ENCODE peak calls at places on chromosomes 13 and 19, in seven cellular contexts. W is effector CD8-positive, alpha-beta T cell; H is C1 segment of cervical spinal cord; O is iris pigment epithelial cell; B is cortex of kidney; J is ACHN; Q is Ammon's horn. S is an unnamed sample.
A peak's percentile ranks its signal among the peaks of the same experiment; 100 is the strongest.

GRCh38 chr13:90869580-90869979 is 477.9 kb upstream of the MIR17HG start:
- DNase-seq in W (no peak), H (no peak), O (no peak), B (no peak), J (no peak), Q (no peak), S (no peak)

GRCh38 chr19:658059-658839 is 4.8 kb downstream of the RNF126 start:
- DNase-seq in W (no peak), H (no peak), O (no peak), B (no peak), J (no peak), Q (no peak), S (no peak)

GRCh38 chr19:4929186-4929585 is 19.9 kb downstream of the UHRF1 start:
- DNase-seq in W (no peak), H (no peak), O (peak; percentile 77), B (no peak), J (no peak), Q (no peak), S (no peak)

GRCh38 chr13:34678154-34678553 is 263.9 kb upstream of the NBEA start:
- DNase-seq in W (no peak), H (no peak), O (peak; percentile 63), B (no peak), J (no peak), Q (no peak), S (no peak)

GRCh38 chr13:41756198-41756885 is 204.6 kb downstream of the VWA8 start:
- DNase-seq in W (no peak), H (no peak), O (no peak), B (no peak), J (no peak), Q (no peak), S (no peak)

GRCh38 chr13:108486096-108486495 is 143.3 kb upstream of the MYO16 start:
- DNase-seq in W (no peak), H (no peak), O (no peak), B (no peak), J (no peak), Q (no peak), S (no peak)

GRCh38 chr19:41668315-41668714 is 19.8 kb downstream of the CEACAM7 start:
- DNase-seq in W (no peak), H (no peak), O (no peak), B (no peak), J (no peak), Q (no peak), S (no peak)

GRCh38 chr19:4267101-4267900 is 11.8 kb upstream of the SHD start:
- DNase-seq in W (peak; percentile 60), H (no peak), O (peak; percentile 24), B (no peak), J (peak; percentile 70), Q (no peak), S (no peak)

GRCh38 chr13:94950303-94950702 is 238.0 kb upstream of the SOX21 start:
- DNase-seq in W (no peak), H (peak; percentile 4), O (no peak), B (no peak), J (no peak), Q (peak; percentile 51), S (no peak)

GRCh38 chr19:37997911-37998344 is 90.9 kb downstream of the SIPA1L3 start:
- DNase-seq in W (no peak), H (no peak), O (peak; percentile 94), B (no peak), J (peak; percentile 81), Q (no peak), S (no peak)

GRCh38 chr19:48253999-48254398 is 1.7 kb downstream of the CARD8 start:
- DNase-seq in W (no peak), H (no peak), O (no peak), B (no peak), J (no peak), Q (no peak), S (no peak)

GRCh38 chr19:41785653-41786052 is 10.7 kb upstream of the CEACAM3 start:
- DNase-seq in W (peak; percentile 59), H (no peak), O (peak; percentile 70), B (no peak), J (peak; percentile 55), Q (peak; percentile 67), S (peak; percentile 62)

GRCh38 chr13:31725841-31726240 is 13.5 kb upstream of the RXFP2 start:
- DNase-seq in W (no peak), H (no peak), O (no peak), B (no peak), J (no peak), Q (no peak), S (no peak)

GRCh38 chr13:38090913-38091312 is 221.3 kb upstream of the TRPC4 start:
- DNase-seq in W (no peak), H (no peak), O (no peak), B (no peak), J (no peak), Q (no peak), S (no peak)

GRCh38 chr13:99041337-99041736 is 63.5 kb upstream of the DOCK9 start:
- DNase-seq in W (no peak), H (no peak), O (no peak), B (no peak), J (no peak), Q (no peak), S (no peak)

GRCh38 chr19:51324082-51324481 is 12.6 kb downstream of the IGLON5 start:
- DNase-seq in W (no peak), H (no peak), O (no peak), B (no peak), J (no peak), Q (no peak), S (no peak)

GRCh38 chr19:30163663-30164062 is 208.5 kb upstream of the ZNF536 start:
- DNase-seq in W (no peak), H (no peak), O (no peak), B (no peak), J (no peak), Q (no peak), S (no peak)

GRCh38 chr13:48265217-48265815 is 32.3 kb downstream of the ITM2B start:
- DNase-seq in W (no peak), H (no peak), O (no peak), B (no peak), J (no peak), Q (no peak), S (peak; percentile 36)

GRCh38 chr13:51803018-51803417 is 945 bp downstream of the DHRS12 start:
- DNase-seq in W (no peak), H (no peak), O (no peak), B (no peak), J (no peak), Q (no peak), S (no peak)

GRCh38 chr13:44431150-44431549 is 57.5 kb downstream of the SERP2 start:
- DNase-seq in W (no peak), H (no peak), O (no peak), B (no peak), J (no peak), Q (no peak), S (no peak)

GRCh38 chr13:46386996-46387851 is at the start of gene RUBCNL:
- DNase-seq in W (no peak), H (peak; percentile 48), O (no peak), B (no peak), J (peak; percentile 10), Q (peak; percentile 66), S (no peak)

GRCh38 chr13:101554420-101555125 is 102.1 kb downstream of the ITGBL1 start:
- DNase-seq in W (no peak), H (no peak), O (no peak), B (no peak), J (no peak), Q (no peak), S (no peak)

GRCh38 chr19:47110521-47111080 is 3.0 kb downstream of the ZC3H4 start:
- DNase-seq in W (peak; percentile 11), H (no peak), O (no peak), B (no peak), J (no peak), Q (no peak), S (no peak)

GRCh38 chr19:57280165-57280912 is at the start of gene ZNF460:
- DNase-seq in W (peak; percentile 92), H (peak; percentile 91), O (peak; percentile 97), B (peak; percentile 85), J (peak; percentile 94), Q (peak; percentile 98), S (peak; percentile 94)

GRCh38 chr13:79018166-79018565 is 359.2 kb upstream of the OBI1 start:
- DNase-seq in W (no peak), H (no peak), O (no peak), B (no peak), J (no peak), Q (no peak), S (no peak)

GRCh38 chr19:49212302-49212701 is 54.7 kb downstream of the TRPM4 start:
- DNase-seq in W (no peak), H (no peak), O (peak; percentile 41), B (no peak), J (no peak), Q (no peak), S (no peak)

GRCh38 chr19:47109177-47109540 is 4.4 kb downstream of the ZC3H4 start:
- DNase-seq in W (no peak), H (no peak), O (no peak), B (no peak), J (no peak), Q (no peak), S (no peak)

GRCh38 chr13:48263196-48263595 is 30.2 kb downstream of the ITM2B start:
- DNase-seq in W (no peak), H (no peak), O (no peak), B (no peak), J (peak; percentile 13), Q (no peak), S (no peak)

GRCh38 chr19:13013649-13014048 is 18.4 kb downstream of the NFIX start:
- DNase-seq in W (no peak), H (no peak), O (no peak), B (no peak), J (no peak), Q (no peak), S (no peak)

GRCh38 chr13:106433066-106433465 is 102.4 kb downstream of the EFNB2 start:
- DNase-seq in W (no peak), H (no peak), O (no peak), B (no peak), J (no peak), Q (no peak), S (no peak)

GRCh38 chr19:794989-795658 is 2.1 kb upstream of the PTBP1 start:
- DNase-seq in W (no peak), H (no peak), O (no peak), B (no peak), J (no peak), Q (no peak), S (no peak)

GRCh38 chr19:53537523-53538377 is at the start of gene ZNF331:
- DNase-seq in W (peak; percentile 88), H (peak; percentile 53), O (peak; percentile 58), B (no peak), J (no peak), Q (peak; percentile 87), S (peak; percentile 43)

GRCh38 chr13:40167327-40167726 is 499.1 kb downstream of the FOXO1 start:
- DNase-seq in W (no peak), H (no peak), O (no peak), B (no peak), J (no peak), Q (no peak), S (no peak)

GRCh38 chr13:22939157-22939556 is 241.6 kb upstream of the SGCG start:
- DNase-seq in W (no peak), H (no peak), O (no peak), B (no peak), J (no peak), Q (no peak), S (no peak)

S was measured in GM12864.